ENCODE peak calls at places on chromosomes 13 and 19, in five cellular contexts. One of them, this sample, is unnamed.

GRCh38 chr13:24923305-24923640 is 159.3 kb downstream of the RNF17 start:
- DNase-seq in activated T-helper 2 cell treated with anti-CD3 and anti-CD28 coated beads, Interferon-gamma antibody, Interleukin-2, Interleukin-4, amounts not matched to agents 10 μg/mL and 5 μg/mL and 100 μg/mL, durations not matched to agents 14 hours and 24 hours and 36 hours: no peak
- DNase-seq in GM23248: peak; percentile 90
- DNase-seq in NCI-H1694 treated with DMSO at 0.1 percent for 48 hours: peak; percentile 7
- DNase-seq in AG08396: peak; percentile 47
- DNase-seq in this sample: no peak

GRCh38 chr13:92538164-92538563 is 688.4 kb upstream of the GPC6 start:
- DNase-seq in AG08396: no peak
- DNase-seq in NCI-H1694 treated with DMSO at 0.1 percent for 48 hours: no peak
- DNase-seq in GM23248: no peak
- DNase-seq in activated T-helper 2 cell treated with anti-CD3 and anti-CD28 coated beads, Interferon-gamma antibody, Interleukin-2, Interleukin-4, amounts not matched to agents 10 μg/mL and 5 μg/mL and 100 μg/mL, durations not matched to agents 14 hours and 24 hours and 36 hours: no peak
- DNase-seq in this sample: no peak

GRCh38 chr13:80096383-80096782 is 244.5 kb downstream of the SPRY2 start:
- DNase-seq in NCI-H1694 treated with DMSO at 0.1 percent for 48 hours: no peak
- DNase-seq in activated T-helper 2 cell treated with anti-CD3 and anti-CD28 coated beads, Interferon-gamma antibody, Interleukin-2, Interleukin-4, amounts not matched to agents 10 μg/mL and 5 μg/mL and 100 μg/mL, durations not matched to agents 14 hours and 24 hours and 36 hours: no peak
- DNase-seq in AG08396: no peak
- DNase-seq in GM23248: no peak
- DNase-seq in this sample: no peak

GRCh38 chr13:33015791-33016323 is 366 bp upstream of the KL start:
- DNase-seq in AG08396: no peak
- DNase-seq in GM23248: peak; percentile 8
- DNase-seq in activated T-helper 2 cell treated with anti-CD3 and anti-CD28 coated beads, Interferon-gamma antibody, Interleukin-2, Interleukin-4, amounts not matched to agents 10 μg/mL and 5 μg/mL and 100 μg/mL, durations not matched to agents 14 hours and 24 hours and 36 hours: no peak
- DNase-seq in NCI-H1694 treated with DMSO at 0.1 percent for 48 hours: no peak
- DNase-seq in this sample: no peak

GRCh38 chr19:35140898-35141626 is 2.0 kb upstream of the FXYD7 start:
- DNase-seq in AG08396: peak; percentile 100
- DNase-seq in GM23248: peak; percentile 92
- DNase-seq in activated T-helper 2 cell treated with anti-CD3 and anti-CD28 coated beads, Interferon-gamma antibody, Interleukin-2, Interleukin-4, amounts not matched to agents 10 μg/mL and 5 μg/mL and 100 μg/mL, durations not matched to agents 14 hours and 24 hours and 36 hours: peak; percentile 88
- DNase-seq in NCI-H1694 treated with DMSO at 0.1 percent for 48 hours: peak; percentile 90
- DNase-seq in this sample: peak; percentile 90

GRCh38 chr19:33459220-33459619 is 62.4 kb downstream of the PEPD start:
- DNase-seq in activated T-helper 2 cell treated with anti-CD3 and anti-CD28 coated beads, Interferon-gamma antibody, Interleukin-2, Interleukin-4, amounts not matched to agents 10 μg/mL and 5 μg/mL and 100 μg/mL, durations not matched to agents 14 hours and 24 hours and 36 hours: no peak
- DNase-seq in NCI-H1694 treated with DMSO at 0.1 percent for 48 hours: peak; percentile 85
- DNase-seq in GM23248: no peak
- DNase-seq in AG08396: no peak
- DNase-seq in this sample: no peak

GRCh38 chr19:9839415-9839814 is 4.3 kb downstream of the PIN1 start:
- DNase-seq in GM23248: no peak
- DNase-seq in NCI-H1694 treated with DMSO at 0.1 percent for 48 hours: no peak
- DNase-seq in AG08396: no peak
- DNase-seq in activated T-helper 2 cell treated with anti-CD3 and anti-CD28 coated beads, Interferon-gamma antibody, Interleukin-2, Interleukin-4, amounts not matched to agents 10 μg/mL and 5 μg/mL and 100 μg/mL, durations not matched to agents 14 hours and 24 hours and 36 hours: no peak
- DNase-seq in this sample: no peak

GRCh38 chr19:53809518-53810186 is 14.5 kb downstream of the NLRP12 start:
- DNase-seq in AG08396: no peak
- DNase-seq in activated T-helper 2 cell treated with anti-CD3 and anti-CD28 coated beads, Interferon-gamma antibody, Interleukin-2, Interleukin-4, amounts not matched to agents 10 μg/mL and 5 μg/mL and 100 μg/mL, durations not matched to agents 14 hours and 24 hours and 36 hours: no peak
- DNase-seq in GM23248: no peak
- DNase-seq in NCI-H1694 treated with DMSO at 0.1 percent for 48 hours: no peak
- DNase-seq in this sample: no peak

GRCh38 chr19:47023448-47023794 is 3.8 kb downstream of the NPAS1 start:
- DNase-seq in GM23248: no peak
- DNase-seq in NCI-H1694 treated with DMSO at 0.1 percent for 48 hours: no peak
- DNase-seq in activated T-helper 2 cell treated with anti-CD3 and anti-CD28 coated beads, Interferon-gamma antibody, Interleukin-2, Interleukin-4, amounts not matched to agents 10 μg/mL and 5 μg/mL and 100 μg/mL, durations not matched to agents 14 hours and 24 hours and 36 hours: no peak
- DNase-seq in AG08396: no peak
- DNase-seq in this sample: no peak

GRCh38 chr19:30881986-30882385 is 467.2 kb downstream of the TSHZ3 start:
- DNase-seq in activated T-helper 2 cell treated with anti-CD3 and anti-CD28 coated beads, Interferon-gamma antibody, Interleukin-2, Interleukin-4, amounts not matched to agents 10 μg/mL and 5 μg/mL and 100 μg/mL, durations not matched to agents 14 hours and 24 hours and 36 hours: no peak
- DNase-seq in NCI-H1694 treated with DMSO at 0.1 percent for 48 hours: no peak
- DNase-seq in GM23248: no peak
- DNase-seq in AG08396: no peak
- DNase-seq in this sample: no peak

GRCh38 chr19:50147462-50148423 is 15.3 kb downstream of the IZUMO2 start:
- DNase-seq in activated T-helper 2 cell treated with anti-CD3 and anti-CD28 coated beads, Interferon-gamma antibody, Interleukin-2, Interleukin-4, amounts not matched to agents 10 μg/mL and 5 μg/mL and 100 μg/mL, durations not matched to agents 14 hours and 24 hours and 36 hours: peak; percentile 50
- DNase-seq in AG08396: peak; percentile 81
- DNase-seq in NCI-H1694 treated with DMSO at 0.1 percent for 48 hours: peak; percentile 68
- DNase-seq in GM23248: peak; percentile 89
- DNase-seq in this sample: peak; percentile 57

GRCh38 chr19:49793561-49793840 is 19.6 kb downstream of the FUZ start:
- DNase-seq in activated T-helper 2 cell treated with anti-CD3 and anti-CD28 coated beads, Interferon-gamma antibody, Interleukin-2, Interleukin-4, amounts not matched to agents 10 μg/mL and 5 μg/mL and 100 μg/mL, durations not matched to agents 14 hours and 24 hours and 36 hours: no peak
- DNase-seq in NCI-H1694 treated with DMSO at 0.1 percent for 48 hours: no peak
- DNase-seq in AG08396: peak; percentile 73
- DNase-seq in GM23248: peak; percentile 73
- DNase-seq in this sample: no peak

GRCh38 chr19:13938361-13939027 is at the start of gene PODNL1:
- DNase-seq in activated T-helper 2 cell treated with anti-CD3 and anti-CD28 coated beads, Interferon-gamma antibody, Interleukin-2, Interleukin-4, amounts not matched to agents 10 μg/mL and 5 μg/mL and 100 μg/mL, durations not matched to agents 14 hours and 24 hours and 36 hours: no peak
- DNase-seq in GM23248: peak; percentile 85
- DNase-seq in AG08396: peak; percentile 86
- DNase-seq in NCI-H1694 treated with DMSO at 0.1 percent for 48 hours: no peak
- DNase-seq in this sample: no peak

GRCh38 chr19:39825531-39826076 is 8.4 kb downstream of the DYRK1B start:
- DNase-seq in NCI-H1694 treated with DMSO at 0.1 percent for 48 hours: no peak
- DNase-seq in activated T-helper 2 cell treated with anti-CD3 and anti-CD28 coated beads, Interferon-gamma antibody, Interleukin-2, Interleukin-4, amounts not matched to agents 10 μg/mL and 5 μg/mL and 100 μg/mL, durations not matched to agents 14 hours and 24 hours and 36 hours: no peak
- DNase-seq in AG08396: no peak
- DNase-seq in GM23248: no peak
- DNase-seq in this sample: no peak

GRCh38 chr13:98577823-98578285 is 947 bp upstream of the STK24 start:
- DNase-seq in GM23248: no peak
- DNase-seq in AG08396: no peak
- DNase-seq in NCI-H1694 treated with DMSO at 0.1 percent for 48 hours: no peak
- DNase-seq in activated T-helper 2 cell treated with anti-CD3 and anti-CD28 coated beads, Interferon-gamma antibody, Interleukin-2, Interleukin-4, amounts not matched to agents 10 μg/mL and 5 μg/mL and 100 μg/mL, durations not matched to agents 14 hours and 24 hours and 36 hours: no peak
- DNase-seq in this sample: no peak